ENCODE peak calls at places on chromosomes 16 and 17, in six cellular contexts. Y is HepG2, G is upper lobe of left lung, F is A549, C is K562, D is GM12878. K is an unnamed sample.

GRCh38 chr16:2428051-2428786 is 1.0 kb upstream of the CCNF start:
- ATAC-seq in C (peak; percentile 88), D (peak; percentile 35), Y (peak; percentile 20), F (peak; percentile 53), G (peak; percentile 9), K (peak; percentile 12)

GRCh38 chr17:57275365-57275764 is 19.0 kb downstream of the MSI2 start:
- ATAC-seq in Y (no peak), D (peak; percentile 80), F (no peak), C (no peak), G (no peak), K (no peak)

GRCh38 chr17:16190703-16191360 is 24.5 kb downstream of the NCOR1 start:
- ATAC-seq in C (no peak), D (no peak), G (no peak), Y (no peak), F (peak; percentile 33), K (no peak)

GRCh38 chr16:22139008-22139407 is 23.3 kb upstream of the SDR42E2 start:
- ATAC-seq in G (peak; percentile 13), C (no peak), F (no peak), Y (peak; percentile 33), D (no peak), K (no peak)

GRCh38 chr17:41635121-41636097 is 11.0 kb upstream of the KRT17 start:
- ATAC-seq in Y (peak; percentile 42), C (peak; percentile 51), D (no peak), F (peak; percentile 47), G (no peak), K (no peak)

GRCh38 chr17:79672496-79672895 is 58.2 kb upstream of the ENPP7 start:
- ATAC-seq in F (no peak), C (no peak), G (no peak), D (no peak), Y (no peak), K (no peak)

GRCh38 chr17:73293031-73293430 is 18.8 kb downstream of the CDC42EP4 start:
- ATAC-seq in C (no peak), D (no peak), F (no peak), G (no peak), Y (no peak), K (no peak)

GRCh38 chr16:11202260-11203091 is 53.5 kb downstream of the SOCS1 start:
- ATAC-seq in G (no peak), C (peak; percentile 56), Y (peak; percentile 6), F (peak; percentile 24), D (peak; percentile 68), K (no peak)

GRCh38 chr16:50195756-50196155 is 42.6 kb downstream of the TENT4B start:
- ATAC-seq in Y (no peak), F (no peak), D (no peak), C (no peak), G (no peak), K (no peak)

GRCh38 chr16:4315185-4316102 is at the start of gene GLIS2:
- ATAC-seq in G (peak; percentile 86), F (peak; percentile 37), D (peak; percentile 62), Y (no peak), C (peak; percentile 78), K (peak; percentile 88)

GRCh38 chr16:51211148-51211547 is 60.1 kb upstream of the SALL1 start:
- ATAC-seq in Y (no peak), F (no peak), C (no peak), D (no peak), G (no peak), K (no peak)

GRCh38 chr17:8185580-8186445 is 4.2 kb downstream of the BORCS6 start:
- ATAC-seq in C (no peak), D (peak; percentile 16), F (peak; percentile 17), G (peak; percentile 63), Y (no peak), K (peak; percentile 55)

GRCh38 chr17:55585629-55586028 is 74.4 kb upstream of the SMIM36 start:
- ATAC-seq in Y (no peak), F (no peak), D (no peak), C (no peak), G (no peak), K (no peak)

GRCh38 chr17:13503526-13503925 is 98.2 kb downstream of the HS3ST3A1 start:
- ATAC-seq in D (no peak), Y (no peak), F (no peak), C (no peak), G (no peak), K (no peak)

GRCh38 chr16:67396159-67396774 is 3.0 kb upstream of the TPPP3 start:
- ATAC-seq in D (no peak), Y (peak; percentile 57), F (peak; percentile 37), G (peak; percentile 64), C (peak; percentile 79), K (peak; percentile 35)

GRCh38 chr17:39740357-39741111 is 2.8 kb downstream of the GRB7 start:
- ATAC-seq in D (no peak), Y (peak; percentile 2), F (no peak), C (peak; percentile 58), G (no peak), K (peak; percentile 16)

GRCh38 chr17:7263801-7264078 is 1.5 kb upstream of the CLDN7 start:
- ATAC-seq in C (peak; percentile 29), D (no peak), G (no peak), F (peak; percentile 7), Y (no peak), K (no peak)

GRCh38 chr17:29256116-29256515 is 9.5 kb downstream of the CRYBA1 start:
- ATAC-seq in C (no peak), G (peak; percentile 47), Y (no peak), D (no peak), F (no peak), K (no peak)

GRCh38 chr17:52237151-52237550 is 78.6 kb upstream of the CA10 start:
- ATAC-seq in C (no peak), F (no peak), Y (no peak), D (no peak), G (no peak), K (no peak)

GRCh38 chr17:64129515-64129764 is 504 bp downstream of the ERN1 start:
- ATAC-seq in C (no peak), Y (no peak), G (no peak), D (no peak), F (no peak), K (no peak)

GRCh38 chr17:333626-334396 is 18.8 kb downstream of the RPH3AL start:
- ATAC-seq in G (peak; percentile 82), Y (no peak), C (peak; percentile 53), F (no peak), D (no peak), K (peak; percentile 90)

GRCh38 chr17:34305606-34306005 is 13.6 kb upstream of the CCL8 start:
- ATAC-seq in Y (no peak), C (no peak), D (no peak), G (no peak), F (no peak), K (no peak)

GRCh38 chr17:61225178-61225577 is 174.5 kb upstream of the TBX2 start:
- ATAC-seq in D (no peak), Y (no peak), F (no peak), G (no peak), C (no peak), K (no peak)

GRCh38 chr16:66996983-66997358 is 8.6 kb downstream of the CES4A start:
- ATAC-seq in C (no peak), D (no peak), G (no peak), F (no peak), Y (peak; percentile 23), K (no peak)

GRCh38 chr17:28901866-28902818 is 737 bp downstream of the DHRS13 start:
- ATAC-seq in D (peak; percentile 42), G (peak; percentile 72), C (peak; percentile 50), F (peak; percentile 34), Y (peak; percentile 61), K (peak; percentile 53)

GRCh38 chr17:42347198-42347597 is 41.0 kb downstream of the STAT3 start:
- ATAC-seq in F (peak; percentile 74), G (peak; percentile 76), D (no peak), C (no peak), Y (no peak), K (peak; percentile 79)

GRCh38 chr17:8735336-8735939 is 9.2 kb downstream of the CCDC42 start:
- ATAC-seq in F (no peak), G (no peak), D (no peak), C (no peak), Y (no peak), K (no peak)

GRCh38 chr16:67807148-67807682 is 526 bp downstream of the TSNAXIP1 start:
- ATAC-seq in F (peak; percentile 62), C (peak; percentile 9), D (peak; percentile 10), Y (peak; percentile 44), G (no peak), K (peak; percentile 4)

GRCh38 chr17:41527076-41528023 is 758 bp downstream of the KRT19 start:
- ATAC-seq in G (peak; percentile 42), Y (peak; percentile 20), C (peak; percentile 72), D (no peak), F (peak; percentile 9), K (no peak)

GRCh38 chr16:23082161-23082788 is 67.0 kb downstream of the USP31 start:
- ATAC-seq in C (no peak), G (no peak), D (no peak), Y (peak; percentile 37), F (peak; percentile 37), K (no peak)

DNA sequence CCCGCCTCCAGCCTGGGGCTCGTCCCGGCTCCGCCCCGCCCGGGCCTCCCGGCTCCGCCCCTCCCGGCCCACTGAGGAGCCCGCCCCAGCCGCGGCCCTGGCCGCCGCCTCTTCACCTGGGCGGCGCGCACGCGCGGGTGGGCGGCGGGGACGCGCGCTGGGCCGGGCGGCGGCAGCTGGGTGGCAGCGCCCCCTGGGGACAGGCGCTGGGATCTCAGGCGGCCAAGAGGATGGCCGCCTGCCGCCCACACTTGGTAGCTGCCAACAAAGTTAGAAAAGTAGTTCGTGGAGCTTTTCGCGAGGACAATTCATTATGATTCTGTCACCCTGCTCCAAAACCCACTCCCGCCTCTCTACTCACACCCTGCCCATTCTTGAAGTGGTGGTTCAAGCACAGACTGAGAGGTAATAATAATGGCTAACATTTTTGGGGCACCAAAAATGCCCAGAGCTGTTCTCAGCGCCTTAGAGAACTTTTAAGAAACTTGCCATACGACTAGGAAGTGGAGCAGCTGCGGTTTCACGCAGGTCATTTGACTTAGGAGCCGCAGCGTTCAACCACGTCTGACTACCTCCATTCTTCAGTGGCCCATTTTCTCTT is 340 bp upstream of the MYO1D start:
- ATAC-seq in F (peak; percentile 97), D (peak; percentile 92), Y (peak; percentile 93), C (peak; percentile 97), G (peak; percentile 98), K (peak; percentile 99)
- TF ChIP-seq EP300 in F (no peak), D (no peak), Y (no peak), C (no peak), G (no peak), K (no peak)

DNA sequence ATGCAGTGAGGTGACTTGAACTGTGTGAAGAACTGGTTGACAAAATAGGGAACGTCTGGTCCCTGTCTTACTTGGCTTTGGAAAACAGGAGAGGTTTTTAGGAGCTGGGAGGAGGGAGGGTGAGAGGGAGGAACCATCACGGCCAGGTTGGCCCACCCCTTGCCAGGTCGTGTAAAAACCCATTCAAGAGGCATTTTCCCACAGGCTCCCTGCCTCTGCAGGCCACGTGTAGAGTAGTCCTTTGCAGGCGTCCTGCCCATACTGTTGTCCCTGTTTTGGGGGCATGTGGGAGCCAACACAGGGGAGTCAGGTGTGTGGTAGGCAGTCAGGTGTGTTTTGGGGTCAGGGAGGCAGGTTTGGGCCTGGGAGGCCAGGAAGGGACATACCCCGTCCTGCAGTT is 169.4 kb downstream of the RAB11FIP4 start:
- ATAC-seq in C (no peak), Y (peak; percentile 49), G (no peak), D (no peak), F (peak; percentile 16), K (no peak)
- H3K4me3 ChIP-seq in C (no peak overlapping the region), Y (peak overlapping the region; percentile 64), G (no peak overlapping the region), D (no peak overlapping the region), F (no peak overlapping the region), K (peak overlapping the region; percentile 60)

GRCh38 chr16:56115817-56116576 is 75.3 kb upstream of the GNAO1 start:
- ATAC-seq in F (no peak), C (no peak), Y (no peak), D (no peak), G (peak; percentile 42), K (no peak)
- TF ChIP-seq EP300 in F (no peak), C (no peak), Y (no peak), D (no peak), G (no peak), K (no peak)

GRCh38 chr17:75078097-75079022 is 9.4 kb upstream of the SLC16A5 start:
- ATAC-seq in G (peak; percentile 28), C (no peak), F (peak; percentile 82), D (peak; percentile 72), Y (peak; percentile 17), K (no peak)
- H3K4me3 ChIP-seq in G (no peak overlapping the region), C (no peak overlapping the region), F (no peak overlapping the region), D (peak overlapping the region; percentile 47), Y (peak overlapping the region; percentile 66), K (no peak overlapping the region)

K was measured in gastroesophageal sphincter.